ENCODE peak calls at places on chromosome 13, in six cellular contexts. Y is RWPE1; L is AG09319; J is effector memory CD4-positive, alpha-beta T cell; H is cardiac fibroblast; R is GM18507. C is an unnamed sample.

GRCh38 chr13:47085346-47085745 is 188.5 kb upstream of the HTR2A start:
- DNase-seq in L (no peak), R (no peak), H (peak), Y (no peak), J (no peak), C (no peak)

GRCh38 chr13:76882431-76882830 is 3.8 kb downstream of the KCTD12 start:
- DNase-seq in H (peak), Y (no peak), L (no peak), J (no peak), R (no peak), C (no peak)

GRCh38 chr13:50910483-50910805 is 853 bp downstream of the RNASEH2B start:
- DNase-seq in H (peak), Y (peak), R (no peak), L (no peak), J (no peak), C (no peak)

GRCh38 chr13:42041684-42042035 is 6.8 kb upstream of the DGKH start:
- DNase-seq in H (peak), J (no peak), Y (peak), L (no peak), R (peak), C (no peak)

GRCh38 chr13:113342820-113343691 is 20.9 kb downstream of the GRTP1 start:
- DNase-seq in L (no peak), H (no peak), R (no peak), J (no peak), Y (no peak), C (no peak)

GRCh38 chr13:89227356-89227755 is 1556.2 kb downstream of the SLITRK5 start:
- DNase-seq in J (no peak), H (no peak), R (no peak), L (no peak), Y (peak), C (no peak)

GRCh38 chr13:99992912-99993311 is 11.3 kb downstream of the ZIC2 start:
- DNase-seq in J (no peak), Y (no peak), H (no peak), L (no peak), R (no peak), C (no peak)

GRCh38 chr13:106083620-106084350 is 451.7 kb downstream of the EFNB2 start:
- DNase-seq in H (peak), Y (peak), R (no peak), L (no peak), J (no peak), C (no peak)

GRCh38 chr13:99977912-99978780 is 3.4 kb upstream of the ZIC2 start:
- DNase-seq in H (no peak), L (no peak), R (no peak), J (no peak), Y (no peak), C (no peak)

GRCh38 chr13:107266657-107267056 is 698.7 kb upstream of the ARGLU1 start:
- DNase-seq in L (no peak), H (no peak), J (no peak), Y (no peak), R (no peak), C (no peak)

GRCh38 chr13:108830916-108831315 is 201.5 kb downstream of the MYO16 start:
- DNase-seq in H (no peak), Y (no peak), L (no peak), R (no peak), J (no peak), C (no peak)